ENCODE peak calls at places on chromosomes 13 and 19, in ten cellular contexts. G is K562, I is GM23338, U is breast epithelium, X is HCT116, P is HL-60, D is H1, Q is Panc1, B is vagina, M is spleen. K is an unnamed sample.

GRCh38 chr19:41993612-41994483 is at the start of gene ATP1A3:
- DNase-seq in G (peak; percentile 97), I (peak; percentile 85), U (no peak), X (peak; percentile 31), P (peak; percentile 47), D (no peak), Q (no peak), B (no peak), M (peak; percentile 89), K (peak; percentile 93)

GRCh38 chr19:4537953-4538600 is 1.8 kb downstream of the LRG1 start:
- DNase-seq in G (no peak), I (peak; percentile 65), U (no peak), X (no peak), P (no peak), D (no peak), Q (no peak), B (no peak), M (no peak), K (no peak)

GRCh38 chr19:13154241-13154778 is 4.1 kb downstream of the IER2 start:
- DNase-seq in G (peak; percentile 58), I (peak; percentile 33), U (peak; percentile 93), X (no peak), P (peak; percentile 65), D (no peak), Q (no peak), B (no peak), M (peak; percentile 97), K (peak; percentile 96)

GRCh38 chr19:10392120-10392519 is 11.2 kb downstream of the CDC37 start:
- DNase-seq in G (peak; percentile 5), I (no peak), U (no peak), X (no peak), P (no peak), D (no peak), Q (no peak), B (no peak), M (no peak), K (no peak)

GRCh38 chr13:30679483-30680330 is 55.6 kb upstream of the ALOX5AP start:
- DNase-seq in G (no peak), I (peak; percentile 67), U (no peak), X (no peak), P (no peak), D (no peak), Q (peak; percentile 30), B (no peak), M (no peak), K (peak; percentile 27)

GRCh38 chr13:48412100-48412556 is 785 bp downstream of the LPAR6 start:
- DNase-seq in G (no peak), I (peak; percentile 22), U (no peak), X (no peak), P (no peak), D (no peak), Q (no peak), B (no peak), M (no peak), K (no peak)

GRCh38 chr13:108360139-108360538 is 90.6 kb downstream of the TNFSF13B start:
- DNase-seq in G (no peak), I (no peak), U (no peak), X (no peak), P (no peak), D (no peak), Q (no peak), B (no peak), M (no peak), K (no peak)

GRCh38 chr13:113746143-113746525 is 12.9 kb upstream of the TMEM255B start:
- DNase-seq in G (no peak), I (peak; percentile 34), U (no peak), X (no peak), P (no peak), D (no peak), Q (no peak), B (no peak), M (no peak), K (no peak)

GRCh38 chr19:8396563-8397203 is 6.5 kb downstream of the RAB11B start:
- DNase-seq in G (peak; percentile 87), I (peak; percentile 86), U (peak; percentile 79), X (no peak), P (peak; percentile 42), D (no peak), Q (peak; percentile 18), B (no peak), M (peak; percentile 87), K (peak; percentile 52)

GRCh38 chr19:20367811-20368294 is 197.7 kb downstream of the ZNF737 start:
- DNase-seq in G (no peak), I (peak; percentile 75), U (no peak), X (no peak), P (no peak), D (no peak), Q (no peak), B (no peak), M (no peak), K (no peak)

GRCh38 chr13:111344471-111345191 is 24.2 kb downstream of the TEX29 start:
- DNase-seq in G (peak; percentile 15), I (peak; percentile 92), U (no peak), X (no peak), P (no peak), D (peak; percentile 84), Q (no peak), B (peak; percentile 74), M (no peak), K (peak; percentile 91)

GRCh38 chr13:24650157-24650556 is 30.1 kb upstream of the ATP12A start:
- DNase-seq in G (no peak), I (no peak), U (no peak), X (no peak), P (no peak), D (no peak), Q (no peak), B (no peak), M (no peak), K (no peak)

GRCh38 chr19:31498781-31499180 is 149.5 kb upstream of the TSHZ3 start:
- DNase-seq in G (no peak), I (no peak), U (no peak), X (no peak), P (no peak), D (no peak), Q (no peak), B (peak; percentile 64), M (no peak), K (no peak)

GRCh38 chr19:5059767-5060166 is 90.9 kb downstream of the KDM4B start:
- DNase-seq in G (no peak), I (no peak), U (no peak), X (no peak), P (no peak), D (no peak), Q (no peak), B (no peak), M (no peak), K (peak; percentile 50)

GRCh38 chr19:55398200-55398947 is 9.2 kb downstream of the UBE2S start:
- DNase-seq in G (no peak), I (no peak), U (no peak), X (no peak), P (no peak), D (no peak), Q (no peak), B (no peak), M (no peak), K (no peak)
- TF ChIP-seq CTCF in G (no peak), I (no peak), U (no peak), X (no peak), P (no peak), D (no peak), Q (no peak), B (no peak), M (no peak), K (no peak)

DNA sequence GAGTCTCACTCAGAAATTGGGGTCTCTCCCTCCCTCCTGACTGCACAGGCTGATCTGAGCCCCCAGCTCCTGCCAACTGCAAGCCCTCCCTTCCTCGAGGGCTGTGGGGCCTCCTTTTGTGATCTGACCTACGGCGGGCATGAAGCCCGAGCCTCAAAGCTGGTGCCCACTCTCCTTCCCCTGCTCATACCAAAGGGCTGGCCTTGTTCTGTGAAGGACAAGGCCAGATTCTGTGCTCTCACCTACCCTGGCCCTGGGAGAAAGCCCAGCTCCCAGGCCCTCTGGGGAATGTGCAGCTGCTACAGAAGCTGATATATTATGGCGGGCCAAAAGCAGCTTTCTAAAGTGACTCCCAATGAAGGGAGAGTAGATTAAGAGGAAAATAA is 9.0 kb upstream of the ECH1 start:
- DNase-seq in G (peak; percentile 9), I (no peak), U (no peak), X (no peak), P (no peak), D (no peak), Q (no peak), B (no peak), M (no peak), K (no peak)
- TF ChIP-seq POLR2AphosphoS5 in G (no peak), I (no peak), U (no peak), X (no peak), P (no peak), D (no peak), Q (no peak), B (no peak), M (peak; percentile 60), K (no peak)

GRCh38 chr19:1249298-1249989 is 1.1 kb downstream of the MIDN start:
- DNase-seq in G (peak; percentile 71), I (peak; percentile 96), U (peak; percentile 94), X (peak; percentile 89), P (peak; percentile 90), D (no peak), Q (no peak), B (no peak), M (peak; percentile 97), K (peak; percentile 99)

GRCh38 chr19:1251233-1251502 is 2.8 kb downstream of the MIDN start:
- DNase-seq in G (no peak), I (no peak), U (no peak), X (no peak), P (no peak), D (no peak), Q (no peak), B (no peak), M (no peak), K (no peak)

GRCh38 chr19:1248454-1249297 is at the start of gene MIDN:
- DNase-seq in G (peak; percentile 64), I (peak; percentile 90), U (peak; percentile 84), X (no peak), P (peak; percentile 78), D (no peak), Q (no peak), B (no peak), M (peak; percentile 96), K (peak; percentile 97)

GRCh38 chr19:1250374-1251232 is 2.2 kb downstream of the MIDN start:
- DNase-seq in G (peak; percentile 57), I (peak; percentile 81), U (no peak), X (no peak), P (peak; percentile 71), D (no peak), Q (no peak), B (no peak), M (peak; percentile 93), K (no peak)

DNA sequence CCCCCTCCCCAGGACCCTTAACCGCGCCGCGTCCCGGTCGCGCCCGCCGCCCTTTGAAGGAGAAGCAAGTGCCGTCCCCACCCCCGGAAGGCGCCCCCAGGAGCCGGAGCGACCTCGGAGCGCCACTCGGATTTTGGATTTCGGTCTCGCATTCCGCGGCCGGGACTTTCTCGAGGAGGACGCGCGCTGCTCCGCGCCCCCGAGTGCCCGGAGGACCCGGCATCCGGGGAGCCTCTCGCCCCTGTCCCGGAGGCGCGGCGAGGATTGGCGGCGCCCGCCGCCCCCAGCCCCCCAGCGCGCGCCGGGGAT is 1.6 kb downstream of the MIDN start:
- DNase-seq in G (no peak), I (no peak), U (no peak), X (no peak), P (no peak), D (no peak), Q (no peak), B (no peak), M (no peak), K (no peak)
- TF ChIP-seq CTCF in G (no peak), I (no peak), U (no peak), X (no peak), P (no peak), D (no peak), Q (no peak), B (no peak), M (no peak), K (no peak)

GRCh38 chr19:45613926-45614725 is 12.1 kb upstream of the GPR4 start:
- DNase-seq in G (peak; percentile 24), I (no peak), U (no peak), X (peak; percentile 84), P (peak; percentile 69), D (no peak), Q (no peak), B (no peak), M (no peak), K (no peak)
- TF ChIP-seq POLR2AphosphoS5 in G (no peak), I (no peak), U (no peak), X (peak; percentile 87), P (no peak), D (no peak), Q (no peak), B (no peak), M (no peak), K (no peak)